ENCODE peak calls at places on chromosome 15, in nine cellular contexts. K is tibial artery, G is body of pancreas, H is esophagus muscularis mucosa, Y is PC-3, Z is Peyer's patch, V is HCT116, S is kidney, F is spleen. E is an unnamed sample.
A peak's percentile ranks its signal among the peaks of the same experiment; 100 is the strongest.

GRCh38 chr15:72312605-72313447 is 7.1 kb downstream of the CELF6 start:
- DNase-seq in K (peak; percentile 75), G (peak; percentile 84), H (peak; percentile 64), Y (peak; percentile 72), Z (peak; percentile 65), V (peak; percentile 63), S (peak; percentile 80), F (peak; percentile 86), E (no peak)

GRCh38 chr15:96312641-96313335 is 17.7 kb upstream of the NR2F2 start:
- DNase-seq in K (no peak), G (no peak), H (no peak), Y (peak; percentile 87), Z (no peak), V (no peak), S (no peak), F (no peak), E (no peak)

GRCh38 chr15:45642203-45642932 is 7.5 kb downstream of the SQOR start:
- DNase-seq in K (peak; percentile 79), G (no peak), H (no peak), Y (peak; percentile 73), Z (no peak), V (no peak), S (no peak), F (no peak), E (peak; percentile 78)

GRCh38 chr15:51366911-51367310 is 25.5 kb downstream of the GLDN start:
- DNase-seq in K (no peak), G (peak; percentile 62), H (no peak), Y (peak; percentile 83), Z (no peak), V (no peak), S (no peak), F (no peak), E (no peak)

GRCh38 chr15:76285241-76285825 is 25.9 kb downstream of the ETFA start:
- DNase-seq in K (no peak), G (no peak), H (no peak), Y (peak; percentile 44), Z (no peak), V (no peak), S (no peak), F (no peak), E (no peak)

GRCh38 chr15:77659350-77660321 is 26.9 kb upstream of the LINGO1 start:
- DNase-seq in K (no peak), G (peak; percentile 82), H (no peak), Y (peak; percentile 60), Z (peak; percentile 76), V (peak; percentile 34), S (no peak), F (no peak), E (no peak)

GRCh38 chr15:56292546-56293316 is 49.1 kb upstream of the RFX7 start:
- DNase-seq in K (no peak), G (no peak), H (no peak), Y (no peak), Z (no peak), V (no peak), S (no peak), F (no peak), E (no peak)

GRCh38 chr15:49813615-49814014 is 192.8 kb downstream of the DTWD1 start:
- DNase-seq in K (no peak), G (no peak), H (no peak), Y (no peak), Z (no peak), V (no peak), S (peak; percentile 17), F (no peak), E (no peak)

GRCh38 chr15:27704939-27705514 is 394.1 kb downstream of the OCA2 start:
- DNase-seq in K (no peak), G (no peak), H (no peak), Y (no peak), Z (no peak), V (no peak), S (no peak), F (no peak), E (no peak)

GRCh38 chr15:43095708-43096347 is 10.0 kb downstream of the UBR1 start:
- DNase-seq in K (no peak), G (no peak), H (no peak), Y (peak; percentile 51), Z (no peak), V (no peak), S (no peak), F (no peak), E (no peak)

GRCh38 chr15:48471073-48471472 is 139.8 kb downstream of the DUT start:
- DNase-seq in K (no peak), G (no peak), H (no peak), Y (no peak), Z (no peak), V (no peak), S (no peak), F (no peak), E (no peak)

GRCh38 chr15:65766422-65767263 is 25.4 kb downstream of the DENND4A start:
- DNase-seq in K (no peak), G (no peak), H (no peak), Y (peak; percentile 52), Z (no peak), V (no peak), S (no peak), F (no peak), E (no peak)

GRCh38 chr15:50828610-50829206 is 63.2 kb upstream of the SPPL2A start:
- DNase-seq in K (no peak), G (peak; percentile 32), H (no peak), Y (peak; percentile 47), Z (no peak), V (peak; percentile 27), S (no peak), F (no peak), E (no peak)

GRCh38 chr15:92071030-92071644 is 217.6 kb downstream of the SLCO3A1 start:
- DNase-seq in K (no peak), G (no peak), H (no peak), Y (no peak), Z (no peak), V (no peak), S (no peak), F (no peak), E (no peak)

GRCh38 chr15:76931397-76932089 is at the start of gene RCN2:
- DNase-seq in K (peak; percentile 97), G (peak; percentile 96), H (peak; percentile 98), Y (peak; percentile 95), Z (peak; percentile 97), V (peak; percentile 81), S (peak; percentile 98), F (peak; percentile 100), E (peak; percentile 97)

GRCh38 chr15:70748281-70748747 is 15.0 kb downstream of the UACA start:
- DNase-seq in K (peak; percentile 90), G (peak; percentile 49), H (no peak), Y (peak; percentile 10), Z (no peak), V (no peak), S (peak; percentile 74), F (no peak), E (peak; percentile 85)

GRCh38 chr15:90957105-90957790 is 2.6 kb downstream of the RCCD1 start:
- DNase-seq in K (no peak), G (peak; percentile 35), H (no peak), Y (peak; percentile 24), Z (peak; percentile 68), V (no peak), S (peak; percentile 79), F (peak; percentile 79), E (no peak)
- H3K4me1 ChIP-seq in K (no peaks in the 10 kb centered on the region), G (peaks cover 31% of the 10 kb centered on the region), H (peaks cover 56% of the 10 kb centered on the region), Y (peaks cover 19% of the 10 kb centered on the region), Z (peaks cover 23% of the 10 kb centered on the region), V (peaks cover 23% of the 10 kb centered on the region), S (peaks cover 5% of the 10 kb centered on the region), F (peaks cover 28% of the 10 kb centered on the region), E (peaks cover 44% of the 10 kb centered on the region)

DNA sequence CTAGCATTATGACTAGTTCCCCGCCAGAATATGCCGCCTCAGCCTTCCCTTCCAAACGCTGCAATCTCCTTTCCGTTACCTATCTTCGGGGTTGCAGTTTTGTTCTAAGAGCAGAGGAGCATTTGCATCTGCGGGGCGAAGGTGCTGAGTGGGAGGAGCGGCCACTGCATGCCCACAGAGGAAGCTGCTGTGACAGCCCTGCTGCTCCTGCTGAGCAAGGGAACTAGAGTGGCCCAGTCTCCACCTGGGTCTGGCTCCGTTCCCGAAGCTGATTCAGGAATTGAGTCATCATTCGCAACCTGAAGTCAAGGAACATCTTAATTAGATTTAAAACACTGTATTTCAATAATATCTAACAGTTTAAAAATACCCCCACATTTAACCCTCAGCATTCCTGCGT is 98.2 kb upstream of the TJP1 start:
- DNase-seq in K (no peak), G (peak; percentile 60), H (no peak), Y (peak; percentile 97), Z (peak; percentile 61), V (peak; percentile 68), S (peak; percentile 83), F (no peak), E (no peak)
- H3K4me1 ChIP-seq in K (no peaks in the 10 kb centered on the region), G (peaks cover 16% of the 10 kb centered on the region), H (no peaks in the 10 kb centered on the region), Y (peaks cover 88% of the 10 kb centered on the region), Z (peaks cover 13% of the 10 kb centered on the region), V (peaks cover 63% of the 10 kb centered on the region), S (peaks cover 9% of the 10 kb centered on the region), F (no peaks in the 10 kb centered on the region), E (peaks cover 5% of the 10 kb centered on the region)

DNA sequence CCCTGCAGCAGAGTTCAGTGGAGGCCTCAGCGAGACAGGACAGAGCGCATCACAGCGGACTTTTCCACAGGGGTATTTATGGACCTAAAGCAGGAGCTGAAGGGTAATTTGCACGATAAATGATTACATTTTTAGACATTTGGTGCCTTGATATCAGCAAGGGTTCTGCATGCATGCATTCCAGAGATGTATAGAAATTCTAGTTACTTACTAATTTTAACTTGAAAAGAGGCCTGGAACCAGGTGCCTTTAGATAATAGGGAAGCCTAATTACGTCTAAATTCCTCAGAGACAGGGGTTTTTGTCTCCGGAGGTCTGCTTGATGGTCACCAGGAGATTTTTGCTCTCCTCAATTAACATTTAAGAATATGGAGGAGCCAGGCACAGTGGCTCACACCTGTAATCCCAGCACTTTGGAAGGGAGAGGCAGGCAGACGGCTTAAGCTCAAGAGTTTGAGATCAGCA is 79.8 kb upstream of the MFGE8 start:
- DNase-seq in K (no peak), G (no peak), H (no peak), Y (no peak), Z (no peak), V (no peak), S (no peak), F (no peak), E (no peak)
- H3K4me1 ChIP-seq in K (no peaks in the 10 kb centered on the region), G (no peaks in the 10 kb centered on the region), H (no peaks in the 10 kb centered on the region), Y (peaks cover 17% of the 10 kb centered on the region), Z (no peaks in the 10 kb centered on the region), V (no peaks in the 10 kb centered on the region), S (no peaks in the 10 kb centered on the region), F (no peaks in the 10 kb centered on the region), E (no peaks in the 10 kb centered on the region)

GRCh38 chr15:101560722-101561583 is 71.4 kb upstream of the PCSK6 start:
- DNase-seq in K (no peak), G (no peak), H (peak; percentile 78), Y (no peak), Z (no peak), V (no peak), S (no peak), F (no peak), E (no peak)

GRCh38 chr15:101559938-101560337 is 70.4 kb upstream of the PCSK6 start:
- DNase-seq in K (no peak), G (no peak), H (no peak), Y (no peak), Z (no peak), V (no peak), S (no peak), F (no peak), E (no peak)

GRCh38 chr15:101561584-101561906 is 72.0 kb upstream of the PCSK6 start:
- DNase-seq in K (no peak), G (no peak), H (peak; percentile 57), Y (no peak), Z (no peak), V (no peak), S (no peak), F (no peak), E (no peak)

GRCh38 chr15:101556273-101556672 is 66.8 kb upstream of the PCSK6 start:
- DNase-seq in K (no peak), G (no peak), H (no peak), Y (no peak), Z (no peak), V (no peak), S (no peak), F (no peak), E (no peak)

GRCh38 chr15:101558217-101558941 is 68.9 kb upstream of the PCSK6 start:
- DNase-seq in K (no peak), G (peak; percentile 24), H (no peak), Y (peak; percentile 38), Z (no peak), V (no peak), S (no peak), F (no peak), E (no peak)
- H3K4me1 ChIP-seq in K (no peaks in the 10 kb centered on the region), G (no peaks in the 10 kb centered on the region), H (peaks cover 13% of the 10 kb centered on the region), Y (no peaks in the 10 kb centered on the region), Z (no peaks in the 10 kb centered on the region), V (peaks cover 10% of the 10 kb centered on the region), S (no peaks in the 10 kb centered on the region), F (no peaks in the 10 kb centered on the region), E (no peaks in the 10 kb centered on the region)

E was measured in ascending aorta.